ENCODE peak calls at places on chromosomes 1 and 21, in five cellular contexts. G is GM13976, S is PC-9, Q is glutamatergic neuron, D is B cell. A is an unnamed sample.

GRCh38 chr1:191206808-191207207 is 729.1 kb upstream of the BRINP3 start:
- DNase-seq in Q (no peak), D (no peak), G (no peak), S (no peak), A (no peak)

GRCh38 chr1:213448360-213448759 is 397.3 kb downstream of the RPS6KC1 start:
- DNase-seq in S (no peak), D (no peak), Q (no peak), G (no peak), A (no peak)

GRCh38 chr1:109161836-109162606 is 48.1 kb downstream of the ELAPOR1 start:
- DNase-seq in D (no peak), S (peak), Q (no peak), G (peak), A (no peak)

GRCh38 chr1:223304931-223305330 is 59.0 kb downstream of the SUSD4 start:
- DNase-seq in G (no peak), Q (no peak), D (no peak), S (no peak), A (no peak)

GRCh38 chr1:15056515-15057285 is 96.8 kb upstream of the TMEM51 start:
- DNase-seq in Q (no peak), S (no peak), D (no peak), G (no peak), A (no peak)

GRCh38 chr21:43207868-43208267 is 39.1 kb downstream of the CRYAA start:
- DNase-seq in Q (no peak), G (no peak), D (peak), S (no peak), A (peak)

GRCh38 chr1:91929246-91929645 is 20.0 kb upstream of the BRDT start:
- DNase-seq in D (no peak), G (no peak), S (peak), Q (no peak), A (no peak)

GRCh38 chr1:12153181-12153785 is 13.5 kb upstream of the TNFRSF1B start:
- DNase-seq in D (peak), Q (no peak), S (no peak), G (peak), A (no peak)

GRCh38 chr1:26471498-26472329 is 526 bp upstream of the HMGN2 start:
- DNase-seq in D (no peak), G (peak), Q (peak), S (peak), A (peak)

GRCh38 chr1:17765444-17766411 is 10.6 kb downstream of the ACTL8 start:
- DNase-seq in S (peak), G (no peak), D (no peak), Q (no peak), A (no peak)

DNA sequence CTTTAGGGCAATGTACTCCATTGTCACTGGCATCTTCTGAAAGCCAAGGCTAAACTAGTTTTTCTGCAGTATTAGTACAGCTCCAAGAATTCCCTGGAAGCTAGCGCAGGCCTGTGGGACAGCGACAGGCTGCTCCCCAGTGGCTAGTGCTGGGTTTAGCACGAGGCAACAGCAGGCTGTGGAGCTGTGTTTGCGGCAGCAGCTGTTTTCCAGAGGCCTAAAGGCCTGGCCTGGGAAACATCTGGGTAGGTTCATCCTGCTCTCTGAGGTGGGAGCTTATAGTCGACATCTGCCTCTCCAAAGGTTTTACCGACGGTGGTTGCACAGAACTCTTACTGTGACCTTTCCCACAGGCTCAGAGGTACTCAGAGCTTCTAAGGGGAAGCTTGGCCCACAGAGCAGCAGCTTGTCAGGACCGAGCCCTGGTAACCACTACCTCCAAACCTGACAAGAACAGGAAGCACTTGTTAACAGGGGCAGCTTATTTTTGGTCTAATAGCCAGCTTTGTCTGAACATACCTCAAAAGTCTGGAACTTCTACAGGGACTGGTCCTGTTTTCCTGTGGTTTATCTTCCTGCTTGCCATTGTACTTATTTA is 17.2 kb downstream of the CC2D1B start:
- DNase-seq in S (peak), D (no peak), G (no peak), Q (peak), A (peak)
- TF ChIP-seq CTCF in S (peak), D (no peak), G (no peak), Q (no peak), A (peak)

GRCh38 chr1:22416555-22417454 is 34.8 kb upstream of the ZBTB40 start:
- DNase-seq in Q (peak), G (peak), S (peak), D (no peak), A (peak)

GRCh38 chr1:22420456-22421053 is 31.1 kb upstream of the ZBTB40 start:
- DNase-seq in G (peak), D (peak), S (peak), Q (peak), A (peak)

GRCh38 chr1:22418852-22419480 is 32.7 kb upstream of the ZBTB40 start:
- DNase-seq in D (no peak), Q (no peak), G (no peak), S (no peak), A (no peak)

GRCh38 chr1:22417466-22417865 is 34.2 kb upstream of the ZBTB40 start:
- DNase-seq in Q (no peak), D (no peak), G (no peak), S (no peak), A (no peak)

GRCh38 chr1:22418352-22418751 is 33.3 kb upstream of the ZBTB40 start:
- DNase-seq in S (no peak), D (no peak), Q (no peak), G (no peak), A (no peak)
- TF ChIP-seq CTCF in S (no peak), D (no peak), Q (no peak), G (no peak), A (no peak)

GRCh38 chr1:50271337-50271736 is 151.9 kb downstream of the DMRTA2 start:
- DNase-seq in D (no peak), Q (peak), S (no peak), G (no peak), A (no peak)

GRCh38 chr1:50275564-50275963 is 147.7 kb downstream of the DMRTA2 start:
- DNase-seq in D (no peak), S (no peak), Q (peak), G (no peak), A (no peak)

GRCh38 chr1:50270926-50271325 is 152.3 kb downstream of the DMRTA2 start:
- DNase-seq in D (no peak), G (no peak), Q (no peak), S (no peak), A (no peak)

GRCh38 chr1:50271968-50272578 is 151.2 kb downstream of the DMRTA2 start:
- DNase-seq in S (peak), G (peak), D (no peak), Q (peak), A (no peak)

DNA sequence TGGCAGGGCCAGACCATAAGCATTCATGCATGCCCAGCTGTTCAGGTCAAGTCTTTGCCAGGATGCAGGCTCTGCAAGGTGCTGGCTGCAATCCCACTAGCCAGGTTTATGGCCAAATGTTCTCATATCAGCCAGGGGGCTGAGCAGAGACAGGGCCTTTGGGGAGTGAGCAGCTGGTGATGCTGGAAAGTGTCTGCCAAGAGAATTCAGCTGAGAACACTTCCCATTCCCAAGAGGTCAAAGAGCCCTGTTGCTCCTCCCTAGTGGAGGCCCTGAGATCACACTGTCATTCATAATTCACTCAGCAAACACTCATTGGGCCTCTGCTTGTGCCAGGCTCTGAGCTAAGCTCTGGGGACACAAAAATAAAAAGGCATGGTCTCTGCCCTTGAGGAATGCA is 150.3 kb downstream of the DMRTA2 start:
- DNase-seq in S (no peak), D (no peak), G (no peak), Q (peak), A (no peak)
- TF ChIP-seq CTCF in S (no peak), D (no peak), G (no peak), Q (no peak), A (no peak)

GRCh38 chr1:207996632-207997031 is 85.7 kb upstream of the CD34 start:
- DNase-seq in G (no peak), D (no peak), S (no peak), Q (no peak), A (no peak)

GRCh38 chr1:207995576-207995975 is 84.7 kb upstream of the CD34 start:
- DNase-seq in D (no peak), Q (no peak), G (no peak), S (no peak), A (no peak)

GRCh38 chr1:207991331-207991914 is 80.5 kb upstream of the CD34 start:
- DNase-seq in S (no peak), D (no peak), Q (peak), G (no peak), A (peak)

GRCh38 chr1:207990455-207990854 is 79.5 kb upstream of the CD34 start:
- DNase-seq in G (no peak), Q (no peak), S (no peak), D (no peak), A (peak)

DNA sequence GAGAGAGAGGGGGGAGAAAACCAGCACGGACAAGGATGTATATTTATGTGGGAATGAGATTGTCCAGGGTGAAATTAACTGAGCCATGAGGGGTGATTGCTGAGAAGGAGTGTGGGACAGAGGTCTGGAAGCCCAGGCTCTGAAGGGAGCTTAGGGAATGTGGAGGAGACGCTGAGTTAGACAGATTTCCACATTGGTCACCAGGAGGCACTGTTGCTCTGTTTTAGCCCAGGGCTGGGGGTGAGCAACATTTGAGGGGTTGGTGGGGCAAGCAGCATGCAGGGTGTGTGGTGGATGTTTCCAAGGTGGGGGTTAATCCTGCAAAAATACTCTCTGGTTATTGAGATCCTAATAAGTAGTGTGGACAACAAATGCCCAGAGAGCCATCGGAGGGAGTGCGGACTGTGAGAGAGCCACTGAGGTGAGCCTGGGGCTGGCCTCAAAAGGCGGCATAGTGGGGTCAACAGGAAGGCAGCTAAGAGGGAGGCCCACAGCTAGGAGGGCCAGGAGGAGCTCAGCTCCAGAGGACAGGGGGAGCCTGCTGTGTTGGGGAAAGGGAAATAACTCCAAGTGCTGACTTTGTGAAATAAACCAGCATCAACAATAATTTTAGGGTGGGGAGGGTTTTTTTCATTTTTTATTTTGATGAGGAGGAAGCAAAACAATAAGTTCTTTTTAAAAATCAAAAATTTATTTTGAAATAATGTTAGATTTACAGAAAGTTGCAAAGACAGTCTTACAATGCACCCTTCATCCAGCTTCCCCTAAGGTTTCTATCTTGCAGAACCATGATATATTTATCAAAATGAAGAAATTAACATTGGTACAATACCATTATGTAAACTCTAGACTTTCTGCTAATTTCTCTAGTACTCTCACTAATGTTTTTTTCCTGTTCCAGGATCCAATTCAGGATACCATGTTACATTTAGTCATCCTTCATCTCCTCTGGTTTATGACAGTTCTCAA is 82.8 kb upstream of the CD34 start:
- DNase-seq in Q (no peak), D (no peak), G (no peak), S (no peak), A (peak)
- TF ChIP-seq CTCF in Q (peak), D (no peak), G (peak), S (peak), A (peak)